ENCODE peak calls at places on chromosome 17, in four cellular contexts. V is CD8-positive, alpha-beta T cell; E is lower leg skin; T is RWPE1. F is an unnamed sample.

GRCh38 chr17:40303009-40303657 is 5.8 kb upstream of the RARA start:
- DNase-seq in V (no peak), E (no peak), T (peak), F (peak)

GRCh38 chr17:18999911-19000310 is 4.7 kb downstream of the FAM83G start:
- DNase-seq in V (no peak), E (no peak), T (peak), F (no peak)

GRCh38 chr17:80441133-80441578 is 26.2 kb downstream of the ENDOV start:
- DNase-seq in V (peak), E (no peak), T (peak), F (peak)

GRCh38 chr17:15663691-15664090 is 20.4 kb downstream of the TRIM16 start:
- DNase-seq in V (no peak), E (no peak), T (no peak), F (no peak)

GRCh38 chr17:15348030-15348429 is 6.6 kb upstream of the TEKT3 start:
- DNase-seq in V (no peak), E (peak), T (no peak), F (no peak)

GRCh38 chr17:10271004-10271620 is 72.7 kb upstream of the GAS7 start:
- DNase-seq in V (no peak), E (no peak), T (no peak), F (no peak)

GRCh38 chr17:35849469-35850348 is 19.0 kb downstream of the HEATR9 start:
- DNase-seq in V (peak), E (no peak), T (peak), F (peak)

GRCh38 chr17:37239690-37240344 is 136.0 kb upstream of the C17orf78 start:
- DNase-seq in V (no peak), E (no peak), T (peak), F (no peak)

GRCh38 chr17:50817142-50817751 is 18.1 kb upstream of the WFIKKN2 start:
- DNase-seq in V (peak), E (no peak), T (no peak), F (peak)

GRCh38 chr17:66533572-66533971 is 231.2 kb downstream of the PRKCA start:
- DNase-seq in V (no peak), E (no peak), T (no peak), F (peak)

GRCh38 chr17:42879596-42879985 is 21.0 kb upstream of the G6PC1 start:
- DNase-seq in V (no peak), E (no peak), T (no peak), F (no peak)

GRCh38 chr17:44919885-44920564 is 4.7 kb upstream of the GFAP start:
- DNase-seq in V (peak), E (peak), T (peak), F (peak)

DNA sequence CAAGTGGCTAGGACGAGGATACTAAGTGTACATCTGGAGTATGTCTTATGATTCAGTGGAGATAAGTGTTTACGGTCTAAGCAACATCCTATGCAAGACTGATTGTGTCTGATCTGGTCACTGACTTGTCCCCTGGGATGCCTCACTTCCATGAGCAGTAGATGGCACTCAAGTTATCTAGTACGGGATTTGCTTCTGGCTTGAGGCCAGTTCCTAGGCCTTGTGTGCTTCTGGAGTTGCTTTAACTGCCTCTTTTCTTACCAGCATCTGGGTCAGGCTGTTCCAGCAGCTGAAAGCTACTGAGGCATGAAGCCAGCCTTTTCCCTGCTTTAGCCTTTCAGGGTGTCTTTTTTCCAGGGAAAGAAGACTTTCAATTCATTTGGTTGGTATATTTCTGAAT is 23.0 kb downstream of the SUPT6H start:
- DNase-seq in V (no peak), E (no peak), T (no peak), F (no peak)
- TF ChIP-seq CTCF in V (no peak), E (no peak), T (no peak), F (no peak)

GRCh38 chr17:77266213-77266612 is 125.4 kb downstream of the SEC14L1 start:
- DNase-seq in V (no peak), E (no peak), T (no peak), F (no peak)

GRCh38 chr17:77264617-77265230 is 124.0 kb downstream of the SEC14L1 start:
- DNase-seq in V (no peak), E (no peak), T (no peak), F (no peak)

GRCh38 chr17:77269696-77270681 is 129.2 kb downstream of the SEC14L1 start:
- DNase-seq in V (no peak), E (no peak), T (no peak), F (no peak)

GRCh38 chr17:77271421-77271820 is 130.7 kb downstream of the SEC14L1 start:
- DNase-seq in V (no peak), E (no peak), T (no peak), F (no peak)

DNA sequence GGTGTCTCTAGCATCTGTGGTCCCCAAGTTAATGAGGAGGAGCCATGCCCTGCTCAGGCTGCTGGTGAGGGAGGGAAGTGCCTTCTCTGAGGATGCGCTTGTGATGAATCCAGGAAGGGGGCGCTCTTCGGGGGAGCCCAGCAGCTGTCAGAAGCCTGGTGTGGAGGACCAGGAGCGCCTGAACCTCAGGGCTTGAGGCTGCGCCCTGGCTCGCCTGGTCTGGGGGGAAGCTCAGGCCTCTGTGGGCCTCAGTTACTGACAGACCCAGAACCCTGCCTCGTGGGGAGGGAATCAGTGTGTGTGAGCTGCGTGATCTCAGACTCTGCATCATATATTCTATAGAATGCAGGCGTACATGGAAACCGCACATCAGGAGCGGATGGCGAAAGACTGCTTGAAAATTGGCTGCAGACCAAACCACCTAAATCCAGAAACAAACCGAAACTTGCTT is 126.1 kb downstream of the SEC14L1 start:
- DNase-seq in V (no peak), E (no peak), T (no peak), F (peak)
- TF ChIP-seq CTCF in V (no peak), E (no peak), T (no peak), F (peak)

GRCh38 chr17:17972126-17972951 is at the start of the genes DRC3 and TOM1L2:
- DNase-seq in V (peak), E (peak), T (peak), F (peak)
- TF ChIP-seq CTCF in V (no peak), E (no peak), T (no peak), F (peak)

GRCh38 chr17:78174332-78174869 is 6.0 kb downstream of the SYNGR2 start:
- DNase-seq in V (no peak), E (peak), T (no peak), F (no peak)
- TF ChIP-seq CTCF in V (no peak), E (no peak), T (no peak), F (no peak)

GRCh38 chr17:81662002-81662401 is 4.4 kb downstream of the OXLD1 start:
- DNase-seq in V (no peak), E (no peak), T (no peak), F (no peak)
- TF ChIP-seq CTCF in V (no peak), E (no peak), T (no peak), F (no peak)

DNA sequence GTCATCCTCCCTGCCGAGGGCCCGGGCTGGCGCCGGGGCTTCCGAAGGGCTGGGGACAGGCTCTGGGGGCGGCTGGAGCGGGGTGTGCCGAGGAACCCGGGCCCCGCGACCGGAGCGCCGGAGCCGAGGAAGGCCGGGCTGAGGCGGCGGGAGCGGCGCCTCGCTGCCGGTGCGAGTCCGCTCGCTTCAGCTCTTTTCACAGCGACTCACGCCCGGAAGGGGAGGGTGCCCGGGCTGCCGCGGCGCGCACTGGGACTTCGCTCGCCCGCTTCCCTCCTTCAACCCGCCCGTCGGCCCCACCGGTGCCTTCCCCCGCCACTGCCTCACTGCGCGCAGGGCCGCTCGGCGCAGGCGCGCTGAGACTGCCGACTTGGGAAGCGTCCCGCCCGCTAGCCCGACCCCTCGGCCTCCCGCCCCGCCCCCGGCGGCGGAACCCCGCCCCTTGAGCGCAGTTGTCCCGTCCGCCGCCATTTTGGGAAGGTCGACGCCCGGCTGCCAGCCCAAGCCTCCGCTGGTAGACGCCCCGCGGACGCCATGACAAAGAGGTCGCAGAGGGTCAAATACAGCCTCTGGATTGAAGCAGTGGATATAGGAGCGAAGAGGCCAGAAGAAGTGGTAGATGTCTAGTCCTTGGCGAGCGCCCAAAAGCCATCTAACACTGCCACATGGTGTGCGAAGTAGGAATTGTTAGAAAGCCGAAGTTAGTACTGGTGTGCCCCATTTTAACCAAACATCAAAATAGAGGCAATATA is at the start of gene UBE2G1:
- DNase-seq in V (peak), E (peak), T (peak), F (peak)
- TF ChIP-seq CTCF in V (no peak), E (no peak), T (no peak), F (no peak)

GRCh38 chr17:6857336-6857735 is 25.8 kb upstream of the TEKT1 start:
- DNase-seq in V (no peak), E (no peak), T (no peak), F (no peak)

GRCh38 chr17:6856054-6856453 is 24.5 kb upstream of the TEKT1 start:
- DNase-seq in V (no peak), E (no peak), T (no peak), F (no peak)

GRCh38 chr17:6857904-6858303 is 26.4 kb upstream of the TEKT1 start:
- DNase-seq in V (no peak), E (no peak), T (no peak), F (no peak)

DNA sequence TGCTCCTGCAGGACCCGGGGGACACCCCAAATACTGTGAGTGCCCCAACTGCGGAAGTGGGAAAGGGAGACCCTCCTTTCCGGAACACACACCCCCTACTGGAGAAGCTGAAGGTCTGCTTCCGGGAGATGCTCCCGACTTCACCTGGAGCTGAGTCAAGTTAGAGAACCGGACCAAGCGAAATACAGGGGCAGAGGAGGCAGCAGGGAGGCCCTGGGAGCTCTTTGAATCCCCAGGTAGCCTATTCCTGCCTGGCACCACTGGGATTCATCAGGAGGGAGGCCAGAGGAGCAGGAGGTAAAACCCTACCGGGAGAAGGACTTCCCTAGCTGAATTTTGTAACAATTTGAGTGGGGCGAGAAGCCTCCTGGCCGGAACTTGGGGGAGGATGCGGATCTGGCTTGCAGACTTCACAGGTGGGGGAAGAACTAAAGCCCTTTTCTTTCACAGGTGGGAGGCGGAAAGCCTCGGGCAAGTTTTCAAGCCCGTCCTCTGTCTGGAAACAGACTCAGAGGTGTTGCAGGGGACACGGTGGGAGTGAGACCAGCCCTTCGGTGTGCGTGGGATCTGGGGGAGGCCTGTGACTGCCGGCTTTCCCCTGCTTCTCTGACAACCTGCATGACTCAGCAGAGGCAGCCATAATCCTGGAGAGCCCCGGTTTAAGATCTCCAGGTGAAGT is 22.4 kb upstream of the TEKT1 start:
- DNase-seq in V (no peak), E (no peak), T (no peak), F (peak)
- TF ChIP-seq CTCF in V (no peak), E (no peak), T (no peak), F (peak)

GRCh38 chr17:73585583-73585982 is 58.7 kb downstream of the SDK2 start:
- DNase-seq in V (no peak), E (no peak), T (no peak), F (no peak)
- TF ChIP-seq CTCF in V (no peak), E (no peak), T (no peak), F (no peak)

F was measured in endothelial cell.